ENCODE peak calls at places on chromosomes 1 and 21, in five cellular contexts. J is K562, D is HepG2, X is H1, C is GM12878. V is an unnamed sample.
A peak's percentile ranks its signal among the peaks of the same experiment; 100 is the strongest.

GRCh38 chr1:165629848-165630628 is 996 bp upstream of the MGST3 start:
- DNase-seq in C (no peak), J (peak; percentile 54), D (no peak), X (no peak), V (no peak)

GRCh38 chr1:205339197-205339702 is 17.5 kb downstream of the KLHDC8A start:
- DNase-seq in D (no peak), C (no peak), X (no peak), J (no peak), V (no peak)

GRCh38 chr1:59317780-59318179 is 20.9 kb downstream of the FGGY start:
- DNase-seq in C (no peak), J (no peak), D (no peak), X (no peak), V (no peak)

GRCh38 chr1:164559342-164560070 is 522 bp downstream of the PBX1 start:
- DNase-seq in C (no peak), D (peak; percentile 3), J (no peak), X (no peak), V (no peak)

GRCh38 chr1:232127190-232127589 is 500.6 kb downstream of the DISC1 start:
- DNase-seq in C (no peak), D (no peak), J (no peak), X (no peak), V (peak; percentile 29)

GRCh38 chr1:111219466-111220286 is 7.8 kb upstream of the CHI3L2 start:
- DNase-seq in X (no peak), D (no peak), J (no peak), C (peak; percentile 99), V (no peak)

GRCh38 chr1:157862114-157863070 is 20.8 kb upstream of the CD5L start:
- DNase-seq in X (no peak), D (no peak), J (no peak), C (no peak), V (no peak)

GRCh38 chr21:37459575-37459974 is 93.0 kb downstream of the DYRK1A start:
- DNase-seq in J (no peak), C (no peak), D (no peak), X (no peak), V (no peak)

GRCh38 chr1:225224287-225224686 is 203.6 kb downstream of the LBR start:
- DNase-seq in D (no peak), C (no peak), J (no peak), X (no peak), V (no peak)

GRCh38 chr1:237482777-237483176 is 407.9 kb downstream of the ZP4 start:
- DNase-seq in X (no peak), C (no peak), J (no peak), D (no peak), V (no peak)

GRCh38 chr1:233409540-233409939 is 82.0 kb downstream of the MAP3K21 start:
- DNase-seq in J (no peak), C (no peak), D (no peak), X (no peak), V (no peak)

GRCh38 chr1:117059334-117059677 is 820 bp upstream of the TTF2 start:
- DNase-seq in J (peak; percentile 65), D (peak; percentile 24), X (no peak), C (peak; percentile 52), V (peak; percentile 31)

GRCh38 chr21:45410865-45411809 is 6.2 kb downstream of the COL18A1 start:
- DNase-seq in D (no peak), C (no peak), J (peak; percentile 99), X (no peak), V (no peak)

GRCh38 chr1:230306158-230306557 is 120.0 kb downstream of the PGBD5 start:
- DNase-seq in C (no peak), X (no peak), D (no peak), J (no peak), V (no peak)

GRCh38 chr1:229623838-229624237 is 2.1 kb downstream of the TAF5L start:
- DNase-seq in J (no peak), X (no peak), D (no peak), C (no peak), V (no peak)

GRCh38 chr1:115978292-115978941 is 2.1 kb downstream of the SLC22A15 start:
- DNase-seq in C (no peak), J (no peak), X (no peak), D (no peak), V (no peak)

GRCh38 chr1:214683596-214683995 is 80.6 kb downstream of the CENPF start:
- DNase-seq in X (peak; percentile 58), J (no peak), D (no peak), C (no peak), V (no peak)

GRCh38 chr1:216044538-216044937 is 378.7 kb downstream of the USH2A start:
- DNase-seq in X (no peak), C (no peak), J (no peak), D (no peak), V (no peak)

GRCh38 chr1:150619576-150620509 is 9.6 kb downstream of the ENSA start:
- DNase-seq in J (peak; percentile 81), C (no peak), X (no peak), D (no peak), V (no peak)

GRCh38 chr1:110524311-110525249 is 5.6 kb upstream of the KCNA10 start:
- DNase-seq in J (peak; percentile 83), C (no peak), X (peak; percentile 53), D (peak; percentile 21), V (peak; percentile 27)

GRCh38 chr1:67227196-67227595 is 60.9 kb downstream of the IL23R start:
- DNase-seq in J (no peak), D (no peak), X (no peak), C (no peak), V (no peak)

GRCh38 chr1:30798389-30798951 is 40.9 kb upstream of the LAPTM5 start:
- DNase-seq in C (no peak), X (no peak), J (no peak), D (no peak), V (no peak)

GRCh38 chr21:38244885-38245869 is 11.6 kb upstream of the KCNJ15 start:
- DNase-seq in X (no peak), J (no peak), C (peak; percentile 59), D (no peak), V (no peak)

GRCh38 chr1:107896946-107897345 is 68.0 kb downstream of the VAV3 start:
- DNase-seq in D (no peak), X (no peak), J (no peak), C (no peak), V (no peak)

GRCh38 chr1:64653466-64653865 is 91.4 kb upstream of the RAVER2 start:
- DNase-seq in J (no peak), C (no peak), D (no peak), X (no peak), V (no peak)

GRCh38 chr1:59997479-59997878 is 70.9 kb upstream of the CYP2J2 start:
- DNase-seq in X (no peak), D (no peak), J (no peak), C (no peak), V (no peak)

GRCh38 chr21:40355076-40355475 is 487.8 kb downstream of the PCP4 start:
- DNase-seq in X (no peak), D (no peak), J (no peak), C (no peak), V (no peak)

DNA sequence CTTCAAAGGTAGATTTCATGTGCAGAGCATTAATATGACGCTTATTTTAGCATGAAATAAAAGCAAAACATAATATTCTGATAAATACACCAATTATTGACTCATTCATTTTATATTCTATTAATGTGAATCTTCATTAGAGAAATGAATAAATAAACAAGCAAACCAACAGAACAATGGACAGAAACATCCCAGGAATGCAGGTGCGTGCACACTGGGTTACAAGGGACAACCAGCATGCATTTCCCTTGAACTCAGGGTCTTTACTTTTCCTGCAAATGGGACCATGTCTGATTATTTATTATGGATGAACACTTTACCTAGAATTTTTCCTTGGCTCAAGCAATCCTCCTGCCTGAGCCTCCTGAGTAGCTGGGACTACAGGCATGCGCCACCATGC is 13.5 kb downstream of the LRRC53 start:
- DNase-seq in C (no peak), D (no peak), X (no peak), J (no peak), V (no peak)
- TF ChIP-seq SRF in C (no peak), D (no peak), X (no peak), J (no peak), V (no peak)

GRCh38 chr1:246425139-246425794 is 81.8 kb downstream of the SMYD3 start:
- DNase-seq in J (peak; percentile 76), X (no peak), C (no peak), D (no peak), V (no peak)
- TF ChIP-seq POLR2A in J (no peak), X (no peak), C (no peak), D (no peak), V (no peak)

GRCh38 chr1:18913065-18913502 is 10.7 kb upstream of the ALDH4A1 start:
- DNase-seq in D (peak; percentile 66), C (no peak), X (peak; percentile 70), J (peak; percentile 95), V (peak; percentile 50)
- H2AFZ ChIP-seq in D (no peak overlapping the region), C (no peak overlapping the region), X (no peak overlapping the region), J (peak overlapping the region; percentile 71), V (no peak overlapping the region)

GRCh38 chr21:32698286-32698685 is 29.5 kb downstream of the SYNJ1 start:
- DNase-seq in X (no peak), J (no peak), D (no peak), C (no peak), V (no peak)

GRCh38 chr21:32705139-32705538 is 22.7 kb downstream of the SYNJ1 start:
- DNase-seq in J (no peak), C (no peak), X (no peak), D (no peak), V (no peak)

GRCh38 chr21:32698971-32699693 is 28.7 kb downstream of the SYNJ1 start:
- DNase-seq in C (no peak), D (no peak), X (no peak), J (no peak), V (no peak)

GRCh38 chr21:32705901-32706300 is 21.9 kb downstream of the SYNJ1 start:
- DNase-seq in X (no peak), C (no peak), D (no peak), J (no peak), V (no peak)

GRCh38 chr21:32702702-32703101 is 25.1 kb downstream of the SYNJ1 start:
- DNase-seq in C (no peak), X (no peak), J (no peak), D (no peak), V (no peak)
- TF ChIP-seq SRF in C (no peak), X (no peak), J (no peak), D (no peak), V (no peak)

V was measured in HCT116.